ENCODE peak calls at places on chromosome 15, in seven cellular contexts. P is BJ, B is Panc1, D is iPS DF 6.9, K is fibroblast of lung, I is HL-60, J is heart right ventricle. S is an unnamed sample.

GRCh38 chr15:80611543-80612080 is 83.5 kb upstream of the ABHD17C start:
- DNase-seq in P (no peak), J (no peak), D (no peak), K (no peak), B (no peak), I (no peak), S (no peak)

GRCh38 chr15:35979608-35980007 is 433.6 kb upstream of the DPH6 start:
- DNase-seq in K (peak), I (no peak), D (peak), P (no peak), J (no peak), B (no peak), S (no peak)

GRCh38 chr15:82543155-82543554 is 2.9 kb upstream of the RPS17 start:
- DNase-seq in J (no peak), B (no peak), P (peak), I (peak), K (peak), D (no peak), S (peak)

GRCh38 chr15:32974691-32975090 is 219.8 kb downstream of the FMN1 start:
- DNase-seq in I (no peak), D (no peak), P (no peak), J (no peak), B (no peak), K (peak), S (peak)

GRCh38 chr15:59224474-59224873 is 17.8 kb downstream of the LDHAL6B start:
- DNase-seq in I (no peak), B (no peak), K (no peak), P (no peak), J (peak), D (no peak), S (no peak)

GRCh38 chr15:67067161-67067853 is 1.9 kb downstream of the SMAD3 start:
- DNase-seq in P (no peak), B (no peak), D (no peak), I (no peak), K (no peak), J (peak), S (no peak)

GRCh38 chr15:85832389-85832788 is 37.7 kb upstream of the KLHL25 start:
- DNase-seq in I (peak), D (no peak), P (no peak), K (no peak), J (no peak), B (no peak), S (no peak)

GRCh38 chr15:41416162-41416741 is 643 bp upstream of the RTF1 start:
- DNase-seq in D (peak), P (no peak), K (no peak), J (no peak), I (no peak), B (no peak), S (no peak)

GRCh38 chr15:98787190-98787589 is 138.9 kb downstream of the IGF1R start:
- DNase-seq in J (no peak), I (no peak), K (peak), B (no peak), P (no peak), D (no peak), S (no peak)

GRCh38 chr15:34663101-34663500 is 79.7 kb upstream of the GOLGA8B start:
- DNase-seq in J (no peak), B (no peak), D (no peak), I (no peak), K (no peak), P (no peak), S (no peak)

DNA sequence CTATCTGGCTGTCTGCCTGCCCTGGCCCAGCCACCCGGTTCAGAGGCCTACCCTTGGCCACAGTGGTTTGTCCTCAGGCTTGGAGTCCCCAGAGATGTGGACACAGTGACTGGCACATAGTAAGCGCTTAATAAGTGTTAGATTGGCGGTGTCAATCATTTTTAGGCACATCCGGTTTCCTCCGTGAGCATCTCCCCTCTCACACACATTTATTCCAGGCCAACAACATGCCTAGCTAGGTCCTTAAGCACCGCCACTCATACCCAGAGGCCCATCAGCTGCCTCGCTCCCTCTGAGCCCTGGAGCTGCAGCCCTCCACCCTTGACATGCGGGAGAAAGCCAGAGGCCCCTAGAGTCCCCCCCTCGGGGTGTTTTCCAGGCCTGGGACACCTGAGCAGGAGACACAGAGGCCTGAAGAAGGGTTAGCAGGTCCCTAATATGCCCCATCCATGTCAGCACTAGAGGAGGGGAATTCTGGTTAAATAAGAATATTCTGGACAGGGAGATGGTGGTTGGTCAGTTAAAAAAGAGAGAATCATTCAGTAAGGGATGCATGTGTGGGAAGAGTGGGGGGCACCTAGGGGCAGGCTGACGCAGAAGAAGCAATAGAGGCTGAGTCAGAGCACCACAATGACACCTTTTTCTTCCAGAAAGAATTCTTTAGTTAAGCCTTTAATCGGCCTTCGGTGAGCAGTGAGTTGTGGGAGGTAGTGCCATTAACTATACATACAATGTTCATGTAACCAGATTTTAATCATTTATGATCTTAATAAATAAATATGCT is 22.3 kb downstream of the NR2F2 start:
- DNase-seq in K (peak), P (no peak), B (no peak), D (no peak), I (no peak), J (no peak), S (no peak)
- H3K4me3 ChIP-seq in K (no peak), P (no peak), B (no peak), D (no peak), I (no peak), J (no peak), S (no peak)

GRCh38 chr15:49423021-49423420 is at the start of gene FGF7:
- DNase-seq in D (no peak), I (no peak), P (no peak), B (no peak), J (no peak), K (peak), S (peak)
- H3K4me3 ChIP-seq in D (no peak), I (no peak), P (peak), B (no peak), J (peak), K (peak), S (peak)

DNA sequence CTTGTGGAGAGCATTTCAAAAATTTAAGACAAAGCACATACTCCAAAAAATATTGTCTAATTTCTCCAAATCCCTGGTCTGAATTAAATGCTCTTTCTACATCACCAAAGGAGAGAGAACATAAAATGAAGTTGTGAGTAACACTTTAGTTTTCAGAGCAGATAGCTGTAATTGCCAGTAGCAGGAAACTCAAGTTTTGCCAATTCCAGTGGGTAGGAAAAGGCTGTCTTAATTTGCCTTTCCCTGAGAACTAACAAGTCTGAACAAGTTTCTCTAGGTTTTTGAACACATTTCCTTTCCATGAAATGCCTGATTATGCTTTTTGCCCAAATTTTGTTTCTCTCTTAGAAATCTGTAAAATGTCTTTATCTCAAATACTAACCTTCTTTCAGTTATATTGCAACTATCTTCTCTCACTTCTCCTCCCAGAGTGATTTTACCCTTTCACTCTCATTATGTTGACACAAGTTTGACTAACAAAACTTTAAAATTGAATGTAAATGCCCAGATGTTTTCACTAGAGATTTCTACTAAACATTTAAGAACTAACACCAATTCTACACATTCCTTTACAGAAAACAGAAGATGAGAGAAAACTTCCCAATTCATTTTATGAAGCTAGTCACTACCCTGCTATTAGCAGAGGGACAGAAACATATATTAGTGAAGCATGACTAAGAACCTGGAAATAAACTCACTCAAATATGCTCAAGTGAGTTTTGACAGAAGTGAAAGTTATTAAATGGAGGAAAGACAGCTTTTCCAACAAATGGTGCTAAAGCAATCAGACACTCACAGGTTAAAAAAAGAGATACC is 38.4 kb downstream of the RFX7 start:
- DNase-seq in D (no peak), K (peak), J (no peak), I (no peak), P (no peak), B (no peak), S (no peak)
- H3K4me3 ChIP-seq in D (no peak), K (no peak), J (no peak), I (no peak), P (no peak), B (no peak), S (no peak)

GRCh38 chr15:72237286-72238224 is 6.6 kb upstream of the PKM start:
- DNase-seq in I (peak), D (no peak), J (peak), B (peak), P (peak), K (peak), S (peak)
- H3K4me3 ChIP-seq in I (peak), D (no peak), J (no peak), B (no peak), P (peak), K (peak), S (peak)

GRCh38 chr15:90004252-90004651 is 3.1 kb downstream of the ZNF710 start:
- DNase-seq in I (no peak), B (no peak), P (no peak), D (no peak), J (peak), K (no peak), S (no peak)

GRCh38 chr15:90003736-90004135 is 2.6 kb downstream of the ZNF710 start:
- DNase-seq in I (no peak), K (peak), D (no peak), J (no peak), B (no peak), P (no peak), S (no peak)

GRCh38 chr15:90002428-90002844 is 1.3 kb downstream of the ZNF710 start:
- DNase-seq in B (no peak), P (no peak), K (peak), J (peak), I (peak), D (no peak), S (no peak)

GRCh38 chr15:90006217-90007088 is 5.3 kb downstream of the ZNF710 start:
- DNase-seq in B (no peak), D (no peak), I (no peak), P (no peak), K (no peak), J (no peak), S (no peak)

GRCh38 chr15:90004671-90005070 is 3.5 kb downstream of the ZNF710 start:
- DNase-seq in J (no peak), P (peak), D (no peak), B (peak), K (peak), I (peak), S (peak)
- H3K4me3 ChIP-seq in J (no peak), P (no peak), D (no peak), B (no peak), K (peak), I (no peak), S (no peak)